ENCODE peak calls at places on chromosome 1, in nine cellular contexts. N is tibial artery; G is brain microvascular endothelial cell; D is astrocyte of the spinal cord; I is amygdala; U is stimulated activated naive CD8-positive, alpha-beta T cell treated with anti-CD3 and anti-CD28 coated beads, Interleukin-15, Interleukin-2, amounts not matched to agents 100 U/mL and 50 U/mL, for 24 hours; Z is T47D; F is AG08395; Y is naive thymus-derived CD8-positive, alpha-beta T cell. H is an unnamed sample.

GRCh38 chr1:53381790-53382401 is 54.0 kb upstream of the LRP8 start:
- DNase-seq in Y (no peak), Z (no peak), I (no peak), U (no peak), N (no peak), F (peak), D (peak), G (peak), H (no peak)

GRCh38 chr1:101613549-101613948 is 376.7 kb downstream of the S1PR1 start:
- DNase-seq in Z (no peak), Y (no peak), F (no peak), I (no peak), U (no peak), D (no peak), G (no peak), N (no peak), H (peak)

GRCh38 chr1:162075862-162076261 is 6.4 kb downstream of the NOS1AP start:
- DNase-seq in U (no peak), G (no peak), F (no peak), Z (no peak), D (no peak), Y (no peak), N (no peak), I (no peak), H (no peak)

GRCh38 chr1:150150511-150151021 is 850 bp downstream of the PLEKHO1 start:
- DNase-seq in U (peak), F (no peak), Z (no peak), G (no peak), D (no peak), N (no peak), Y (peak), I (no peak), H (no peak)

GRCh38 chr1:88014126-88014525 is 669.9 kb upstream of the PKN2 start:
- DNase-seq in N (no peak), G (no peak), Y (no peak), Z (no peak), U (no peak), D (no peak), I (no peak), F (no peak), H (no peak)

GRCh38 chr1:62841587-62842169 is 57.7 kb downstream of the ATG4C start:
- DNase-seq in G (peak), I (no peak), U (no peak), D (peak), N (no peak), Z (peak), F (peak), Y (no peak), H (peak)

GRCh38 chr1:179939941-179940340 is 14.7 kb upstream of the CEP350 start:
- DNase-seq in Y (no peak), I (no peak), G (no peak), N (no peak), F (no peak), D (no peak), U (no peak), Z (no peak), H (no peak)

GRCh38 chr1:39116868-39117728 is 87.4 kb upstream of the MACF1 start:
- DNase-seq in Y (no peak), D (no peak), Z (no peak), U (no peak), F (no peak), I (no peak), G (peak), N (no peak), H (no peak)